ENCODE peak calls at places on chromosomes 5 and 9, in ten cellular contexts. G is neuronal stem cell; C is right cardiac atrium; L is fibroblast of lung; A is tibial nerve; M is GM12878; U is aorta; J is Peyer's patch; T is naive thymus-derived CD4-positive, alpha-beta T cell; P is psoas muscle. W is an unnamed sample.
A peak's percentile ranks its signal among the peaks of the same experiment; 100 is the strongest.

GRCh38 chr5:176619203-176619568 is 9.2 kb upstream of the GPRIN1 start:
- DNase-seq in G (peak; percentile 89), C (peak; percentile 88), L (peak; percentile 83), A (no peak), M (no peak), U (peak; percentile 84), J (peak; percentile 70), T (peak; percentile 63), P (peak; percentile 75), W (peak; percentile 82)

GRCh38 chr5:142829821-142830220 is 59.6 kb downstream of the ARHGAP26 start:
- DNase-seq in G (no peak), C (no peak), L (peak; percentile 84), A (peak; percentile 46), M (no peak), U (no peak), J (no peak), T (no peak), P (no peak), W (no peak)

GRCh38 chr9:33172256-33172678 is 5.1 kb upstream of the B4GALT1 start:
- DNase-seq in G (no peak), C (no peak), L (peak; percentile 74), A (no peak), M (no peak), U (no peak), J (no peak), T (no peak), P (no peak), W (no peak)

GRCh38 chr5:76099286-76099702 is 16.1 kb downstream of the SV2C start:
- DNase-seq in G (no peak), C (no peak), L (no peak), A (no peak), M (peak; percentile 43), U (no peak), J (no peak), T (peak; percentile 61), P (no peak), W (peak; percentile 48)

GRCh38 chr5:60495644-60496520 is 204.1 kb downstream of the DEPDC1B start:
- DNase-seq in G (no peak), C (no peak), L (peak; percentile 9), A (no peak), M (no peak), U (no peak), J (no peak), T (no peak), P (no peak), W (no peak)

GRCh38 chr9:83629433-83630104 is 6.6 kb downstream of the IDNK start:
- DNase-seq in G (no peak), C (no peak), L (no peak), A (no peak), M (no peak), U (no peak), J (peak; percentile 84), T (no peak), P (no peak), W (no peak)

GRCh38 chr9:127693143-127693542 is 13.6 kb upstream of the CFAP157 start:
- DNase-seq in G (no peak), C (no peak), L (no peak), A (no peak), M (no peak), U (no peak), J (no peak), T (no peak), P (no peak), W (no peak)

GRCh38 chr9:89309608-89310485 is 1.1 kb upstream of the CKS2 start:
- DNase-seq in G (no peak), C (no peak), L (no peak), A (no peak), M (no peak), U (no peak), J (no peak), T (no peak), P (no peak), W (no peak)

DNA sequence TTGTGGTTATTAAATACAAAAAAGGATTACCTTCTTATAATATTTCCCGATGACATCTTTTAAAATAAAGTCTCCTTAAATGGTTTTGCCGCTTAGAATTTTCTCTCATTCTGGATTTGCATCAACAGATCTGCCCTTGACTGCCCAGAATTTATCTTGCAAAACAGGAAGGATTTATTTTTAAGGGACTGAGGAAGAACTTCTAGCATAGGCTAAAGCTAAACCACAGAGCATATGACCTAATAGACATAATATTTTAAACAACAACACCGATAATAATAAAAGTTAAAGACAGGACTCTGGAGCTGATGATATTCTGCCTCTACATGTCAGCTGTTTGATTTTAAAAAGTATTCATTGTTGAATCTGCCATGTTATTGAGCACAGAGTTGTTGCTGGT is 145.3 kb upstream of the ADCY2 start:
- DNase-seq in G (no peak), C (no peak), L (no peak), A (no peak), M (no peak), U (no peak), J (no peak), T (no peak), P (no peak), W (no peak)
- H3K27ac ChIP-seq in G (no peak overlapping the region), C (no peak overlapping the region), L (no peak overlapping the region), A (no peak overlapping the region), M (no peak overlapping the region), U (no peak overlapping the region), J (no peak overlapping the region), T (no peak overlapping the region), P (no peak overlapping the region), W (no peak overlapping the region)

DNA sequence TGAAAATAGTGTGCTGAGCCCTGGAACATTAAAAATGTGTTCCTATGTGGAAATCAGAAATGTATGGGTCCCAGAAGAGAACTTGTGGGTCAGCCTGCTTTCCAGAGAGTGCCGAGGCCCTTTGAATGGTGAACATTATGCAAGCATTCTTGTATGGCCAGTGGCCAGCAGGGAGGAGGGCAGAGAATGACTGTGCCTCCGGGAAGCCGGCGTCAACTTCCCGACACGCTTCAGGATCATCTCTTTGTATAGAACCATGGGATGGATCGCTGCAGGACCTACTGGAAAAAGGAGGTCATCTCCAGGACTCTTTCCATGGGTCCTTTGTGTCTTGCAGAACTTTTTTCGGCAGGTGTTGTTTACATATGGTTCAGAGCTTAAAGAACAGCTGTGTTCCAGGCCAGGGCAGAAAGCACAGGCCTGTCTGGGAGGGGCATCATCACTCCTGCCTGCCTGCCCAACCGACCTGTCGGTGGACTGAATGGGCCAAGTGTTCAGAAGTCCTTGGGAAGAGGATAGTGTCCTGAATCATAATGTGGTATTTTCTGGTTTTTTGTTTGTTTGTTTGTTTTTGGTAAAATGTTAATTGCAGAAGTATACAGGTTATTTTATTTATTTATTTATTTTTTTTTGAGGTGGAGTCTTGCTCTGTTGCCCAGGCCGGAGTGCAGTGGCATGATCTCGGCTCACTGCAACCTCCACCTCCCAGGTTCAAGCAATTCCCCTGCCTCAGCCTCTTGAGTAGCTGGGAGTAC is 9.0 kb downstream of the PRRC2B start:
- DNase-seq in G (no peak), C (peak; percentile 96), L (peak; percentile 91), A (peak; percentile 92), M (no peak), U (peak; percentile 94), J (peak; percentile 73), T (no peak), P (peak; percentile 91), W (no peak)
- H3K4me1 ChIP-seq in G (peaks cover 43% of the 10 kb centered on the region), C (peaks cover 45% of the 10 kb centered on the region), L (peaks cover 51% of the 10 kb centered on the region), A (no peaks in the 10 kb centered on the region), M (peaks cover 51% of the 10 kb centered on the region), U (peaks cover 14% of the 10 kb centered on the region), J (peaks cover 6% of the 10 kb centered on the region), T (peaks cover 66% of the 10 kb centered on the region), P (peaks cover 100% of the 10 kb centered on the region), W (peaks cover 92% of the 10 kb centered on the region)

DNA sequence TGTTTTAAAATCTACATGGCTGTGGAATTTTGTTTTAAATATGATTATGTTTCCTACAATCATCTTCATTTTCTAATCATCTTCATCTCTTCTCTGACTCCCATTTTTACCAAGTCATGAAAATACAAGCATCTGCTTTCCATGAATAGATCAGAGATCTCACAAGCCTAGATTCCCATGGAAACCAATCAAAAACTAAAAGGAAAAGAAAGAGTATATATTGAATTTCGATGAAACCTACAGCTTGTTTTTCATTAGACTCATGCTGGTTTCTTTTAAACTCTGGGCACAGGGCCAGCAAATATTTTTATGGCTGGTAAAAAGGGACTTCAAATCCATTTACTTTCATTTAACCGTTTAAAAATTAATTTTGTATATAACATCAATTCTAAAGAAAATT is 51.2 kb downstream of the INVS start:
- DNase-seq in G (no peak), C (no peak), L (peak; percentile 8), A (no peak), M (no peak), U (no peak), J (no peak), T (no peak), P (no peak), W (no peak)
- H3K27ac ChIP-seq in G (no peak overlapping the region), C (no peak overlapping the region), L (no peak overlapping the region), A (no peak overlapping the region), M (no peak overlapping the region), U (no peak overlapping the region), J (no peak overlapping the region), T (no peak overlapping the region), P (no peak overlapping the region), W (no peak overlapping the region)

GRCh38 chr9:109815366-109815947 is 35.5 kb downstream of the PALM2AKAP2 start:
- DNase-seq in G (no peak), C (no peak), L (peak; percentile 78), A (no peak), M (no peak), U (no peak), J (no peak), T (no peak), P (no peak), W (no peak)

GRCh38 chr9:109816490-109816889 is 36.5 kb downstream of the PALM2AKAP2 start:
- DNase-seq in G (no peak), C (peak; percentile 24), L (peak; percentile 100), A (peak; percentile 47), M (no peak), U (no peak), J (no peak), T (no peak), P (no peak), W (no peak)

GRCh38 chr9:109817846-109818472 is 38.0 kb downstream of the PALM2AKAP2 start:
- DNase-seq in G (peak; percentile 91), C (peak; percentile 40), L (peak; percentile 98), A (peak; percentile 94), M (peak; percentile 20), U (no peak), J (no peak), T (no peak), P (no peak), W (no peak)

GRCh38 chr9:109813829-109814228 is 33.8 kb downstream of the PALM2AKAP2 start:
- DNase-seq in G (no peak), C (no peak), L (no peak), A (no peak), M (no peak), U (no peak), J (no peak), T (no peak), P (no peak), W (no peak)

DNA sequence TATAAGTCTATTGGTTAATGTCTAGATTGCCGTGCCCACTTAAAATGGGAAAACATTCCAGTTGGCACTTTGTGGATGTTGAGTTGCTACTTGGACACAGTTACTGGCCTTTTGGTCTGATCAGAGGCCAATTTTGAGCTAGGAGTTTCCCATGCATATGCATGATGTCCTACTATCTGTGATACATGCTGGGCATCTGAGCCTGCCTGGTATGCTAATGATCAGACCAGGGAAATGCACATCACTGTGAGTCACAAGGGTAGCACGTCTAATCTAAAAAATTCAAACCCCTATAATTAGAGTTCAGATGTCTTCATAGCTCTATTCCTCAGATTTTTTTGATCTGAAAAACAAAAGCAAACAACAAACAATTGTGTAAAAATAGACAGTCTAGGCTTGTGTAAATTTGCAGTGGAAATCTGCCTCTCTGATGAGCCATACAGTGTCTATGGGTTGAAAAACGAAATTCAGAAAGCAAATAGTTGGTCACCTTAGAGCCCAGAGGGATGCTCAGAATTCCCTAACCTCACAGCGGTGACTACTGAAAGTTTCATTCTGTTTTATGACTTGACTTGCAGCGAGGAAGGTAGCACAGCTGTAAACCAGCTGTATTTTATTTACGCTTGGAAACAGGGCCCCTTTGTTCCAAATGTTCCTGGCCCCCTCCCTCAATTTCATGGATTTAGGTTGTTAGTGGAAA is 37.3 kb downstream of the PALM2AKAP2 start:
- DNase-seq in G (no peak), C (no peak), L (peak; percentile 91), A (no peak), M (no peak), U (no peak), J (no peak), T (no peak), P (no peak), W (no peak)
- H3K4me1 ChIP-seq in G (peaks cover 11% of the 10 kb centered on the region), C (peaks cover 7% of the 10 kb centered on the region), L (peaks cover 22% of the 10 kb centered on the region), A (no peaks in the 10 kb centered on the region), M (no peaks in the 10 kb centered on the region), U (no peaks in the 10 kb centered on the region), J (no peaks in the 10 kb centered on the region), T (no peaks in the 10 kb centered on the region), P (peaks cover 3% of the 10 kb centered on the region), W (no peaks in the 10 kb centered on the region)

W was measured in CD8-positive, alpha-beta memory T cell.